ENCODE peak calls at places on chromosomes 6 and 20, in nine cellular contexts. L is Calu3; N is GM23338; U is heart left ventricle; A is neural crest cell; Q is NB4; B is nephron progenitor cell; C is CD4-positive, alpha-beta T cell; K is mucosa of descending colon. E is an unnamed sample.

GRCh38 chr6:14873132-14873531 is 372.7 kb upstream of the JARID2 start:
- DNase-seq in A (no peak), K (no peak), Q (no peak), C (no peak), U (no peak), L (no peak), N (no peak), B (no peak), E (no peak)

GRCh38 chr6:29992792-29993191 is 50.5 kb downstream of the HLA-A start:
- DNase-seq in A (no peak), U (no peak), N (no peak), C (no peak), L (no peak), B (no peak), K (no peak), Q (no peak), E (no peak)

GRCh38 chr6:160950507-160950906 is 41.1 kb upstream of the MAP3K4 start:
- DNase-seq in N (no peak), B (no peak), U (no peak), C (no peak), A (no peak), Q (no peak), L (peak; percentile 27), K (no peak), E (no peak)

GRCh38 chr6:100216760-100217159 is 222.7 kb upstream of the MCHR2 start:
- DNase-seq in C (no peak), K (no peak), L (no peak), N (no peak), Q (no peak), B (no peak), U (no peak), A (no peak), E (no peak)

GRCh38 chr6:125104425-125104824 is 49.1 kb upstream of the TPD52L1 start:
- DNase-seq in N (peak; percentile 25), Q (no peak), B (no peak), A (no peak), L (no peak), U (no peak), K (no peak), C (no peak), E (no peak)

GRCh38 chr6:127999032-127999431 is 98.2 kb upstream of the THEMIS start:
- DNase-seq in Q (no peak), N (no peak), C (no peak), A (no peak), K (no peak), B (no peak), U (no peak), L (no peak), E (no peak)

GRCh38 chr20:51043811-51044210 is 20.9 kb upstream of the KCNG1 start:
- DNase-seq in K (no peak), Q (no peak), A (no peak), B (no peak), U (no peak), L (no peak), N (no peak), C (no peak), E (no peak)

GRCh38 chr6:164807125-164807524 is 502.3 kb downstream of the C6orf118 start:
- DNase-seq in L (no peak), K (no peak), N (peak; percentile 2), B (no peak), C (no peak), U (no peak), Q (no peak), A (no peak), E (no peak)

GRCh38 chr20:62776692-62777527 is 19.4 kb upstream of the MRGBP start:
- DNase-seq in U (no peak), C (peak; percentile 43), N (peak; percentile 67), K (peak; percentile 82), B (no peak), A (no peak), Q (peak; percentile 59), L (peak; percentile 49), E (no peak)

GRCh38 chr20:57498425-57499400 is 26.2 kb downstream of the CTCFL start:
- DNase-seq in U (no peak), A (no peak), K (no peak), L (peak; percentile 68), N (peak; percentile 73), Q (peak; percentile 92), C (peak; percentile 27), B (peak; percentile 41), E (no peak)

GRCh38 chr6:14476793-14477531 is 359.4 kb downstream of the CD83 start:
- DNase-seq in B (peak; percentile 14), L (no peak), Q (no peak), K (no peak), A (no peak), U (peak; percentile 76), N (no peak), C (no peak), E (no peak)

GRCh38 chr6:167839755-167840154 is 13.0 kb downstream of the AFDN start:
- DNase-seq in U (no peak), B (no peak), C (no peak), K (no peak), L (peak; percentile 36), Q (no peak), A (peak; percentile 18), N (no peak), E (no peak)

GRCh38 chr6:105898286-105898685 is 187.8 kb upstream of the PRDM1 start:
- DNase-seq in U (no peak), L (no peak), K (no peak), A (no peak), C (no peak), Q (no peak), B (no peak), N (no peak), E (no peak)

GRCh38 chr20:21182832-21183563 is 57.1 kb downstream of the KIZ start:
- DNase-seq in L (no peak), Q (peak; percentile 77), A (no peak), K (no peak), N (no peak), C (no peak), B (no peak), U (no peak), E (no peak)

GRCh38 chr6:169640347-169640972 is 61.4 kb downstream of the WDR27 start:
- DNase-seq in U (no peak), Q (no peak), A (no peak), K (no peak), L (no peak), N (no peak), B (no peak), C (no peak), E (no peak)

GRCh38 chr6:16136086-16136485 is 7.2 kb downstream of the MYLIP start:
- DNase-seq in N (no peak), Q (no peak), B (no peak), U (no peak), L (no peak), K (no peak), A (no peak), C (peak; percentile 36), E (no peak)

GRCh38 chr20:43511879-43512278 is 4.4 kb downstream of the L3MBTL1 start:
- DNase-seq in U (no peak), N (no peak), Q (no peak), L (no peak), C (no peak), K (no peak), A (no peak), B (no peak), E (no peak)

GRCh38 chr20:43508106-43508505 is 609 bp downstream of the L3MBTL1 start:
- DNase-seq in L (peak; percentile 43), K (no peak), Q (no peak), U (no peak), N (peak; percentile 54), B (peak; percentile 28), A (no peak), C (no peak), E (no peak)

GRCh38 chr20:43506238-43506637 is 1.3 kb upstream of the L3MBTL1 start:
- DNase-seq in K (no peak), L (no peak), Q (no peak), U (no peak), N (no peak), C (no peak), A (no peak), B (no peak), E (no peak)

GRCh38 chr20:43507150-43508080 is at the start of gene L3MBTL1:
- DNase-seq in Q (peak; percentile 28), L (peak; percentile 89), C (no peak), A (peak; percentile 40), B (peak; percentile 82), U (peak; percentile 42), N (peak; percentile 82), K (peak; percentile 59), E (no peak)

GRCh38 chr20:43508604-43509040 is 1.1 kb downstream of the L3MBTL1 start:
- DNase-seq in N (peak; percentile 93), L (peak; percentile 15), B (no peak), Q (peak; percentile 16), K (no peak), A (peak; percentile 9), C (no peak), U (no peak), E (no peak)
- TF ChIP-seq CTCF in N (no peak), L (no peak), B (no peak), Q (no peak), K (no peak), A (peak; percentile 39), C (no peak), U (no peak), E (no peak)

DNA sequence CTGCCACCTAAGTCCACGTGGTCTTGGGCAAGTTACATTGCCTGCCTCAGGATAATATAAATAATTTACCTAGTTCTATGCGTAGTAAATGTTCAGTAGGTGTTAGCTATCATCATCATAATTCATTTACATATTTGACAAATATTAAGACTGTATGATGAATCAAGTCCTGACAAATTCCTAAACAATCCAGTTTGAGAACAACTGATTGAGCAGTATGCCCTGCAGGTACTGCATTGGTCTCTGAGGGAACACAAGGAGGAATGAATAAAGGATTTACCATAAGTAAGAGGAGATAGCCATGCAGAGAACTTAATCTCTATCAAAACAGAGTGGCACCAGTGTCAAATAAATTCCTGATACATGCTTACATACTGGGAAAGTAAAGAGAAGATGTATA is 70.4 kb downstream of the SAMD5 start:
- DNase-seq in L (no peak), C (no peak), U (no peak), Q (no peak), B (no peak), A (no peak), N (no peak), K (no peak), E (no peak)
- TF ChIP-seq CTCF in L (no peak), C (no peak), U (no peak), Q (no peak), B (no peak), A (no peak), N (no peak), K (no peak), E (no peak)

GRCh38 chr6:150044621-150045145 is 19.4 kb upstream of the RAET1L start:
- DNase-seq in U (no peak), Q (no peak), B (no peak), A (no peak), N (no peak), C (no peak), L (no peak), K (no peak), E (no peak)
- TF ChIP-seq CTCF in U (no peak), Q (no peak), B (no peak), A (no peak), N (no peak), C (no peak), L (no peak), K (no peak), E (no peak)

GRCh38 chr20:4008877-4009276 is 6.5 kb downstream of the RNF24 start:
- DNase-seq in A (no peak), B (no peak), Q (no peak), L (no peak), K (no peak), N (no peak), C (no peak), U (no peak), E (no peak)
- TF ChIP-seq CTCF in A (no peak), B (no peak), Q (no peak), L (no peak), K (no peak), N (no peak), C (no peak), U (no peak), E (no peak)

E was measured in omental fat pad.